ENCODE peak calls at places on chromosomes 2 and 18, in nine cellular contexts. O, Z, K, P, C, D, X, S and N are unnamed samples.

GRCh38 chr2:42572297-42573081 is 4.1 kb downstream of the MTA3 start:
- DNase-seq in K (no peak), P (no peak), C (no peak), D (no peak), S (no peak), Z (no peak), O (no peak), X (no peak), N (no peak)

GRCh38 chr2:167331636-167332232 is 443.5 kb downstream of the XIRP2 start:
- DNase-seq in X (no peak), Z (peak), C (no peak), D (no peak), P (peak), S (no peak), K (no peak), O (no peak), N (peak)

GRCh38 chr2:105261061-105261460 is 19.5 kb downstream of the GPR45 start:
- DNase-seq in O (no peak), Z (no peak), X (no peak), D (no peak), C (peak), S (no peak), P (no peak), K (no peak), N (no peak)

GRCh38 chr2:50556934-50557575 is 474.9 kb downstream of the NRXN1 start:
- DNase-seq in D (no peak), X (no peak), C (peak), O (no peak), K (no peak), P (no peak), Z (no peak), S (no peak), N (no peak)

GRCh38 chr2:85326946-85327756 is 638 bp downstream of the TGOLN2 start:
- DNase-seq in P (peak), C (peak), Z (peak), X (peak), S (no peak), D (peak), K (peak), O (peak), N (no peak)

GRCh38 chr2:241808701-241809382 is at the start of gene NEU4:
- DNase-seq in Z (no peak), S (no peak), D (no peak), C (no peak), K (no peak), X (no peak), O (no peak), P (no peak), N (peak)

GRCh38 chr2:26816893-26817292 is 31.0 kb downstream of the CENPA start:
- DNase-seq in X (no peak), D (no peak), S (no peak), P (peak), K (no peak), Z (no peak), O (no peak), C (no peak), N (peak)

GRCh38 chr2:47639469-47639868 is 143.5 kb upstream of the MSH6 start:
- DNase-seq in P (no peak), S (no peak), O (no peak), C (no peak), X (no peak), D (no peak), Z (no peak), K (no peak), N (no peak)

GRCh38 chr2:69280796-69281412 is 106.1 kb downstream of the GFPT1 start:
- DNase-seq in D (no peak), P (no peak), Z (no peak), X (no peak), O (no peak), K (no peak), C (no peak), S (no peak), N (no peak)

GRCh38 chr2:190718652-190719526 is 70.0 kb downstream of the NAB1 start:
- DNase-seq in D (no peak), C (peak), X (no peak), Z (peak), K (peak), O (peak), S (no peak), P (no peak), N (peak)

GRCh38 chr18:71134122-71134521 is 845.3 kb downstream of the SOCS6 start:
- DNase-seq in Z (no peak), K (no peak), C (no peak), X (no peak), O (no peak), D (no peak), P (no peak), S (no peak), N (no peak)

GRCh38 chr18:26621161-26622026 is 73.0 kb upstream of the KCTD1 start:
- DNase-seq in K (peak), P (peak), C (peak), Z (peak), S (no peak), O (peak), D (no peak), X (no peak), N (peak)

GRCh38 chr2:85938456-85938855 is 49.7 kb upstream of the ST3GAL5 start:
- DNase-seq in C (no peak), O (no peak), P (no peak), D (no peak), X (no peak), S (no peak), Z (no peak), K (no peak), N (no peak)

GRCh38 chr2:215796160-215796559 is 217.2 kb downstream of the MREG start:
- DNase-seq in P (no peak), Z (no peak), D (no peak), X (no peak), S (no peak), C (peak), K (no peak), O (no peak), N (no peak)

GRCh38 chr18:10354241-10354811 is 100.1 kb upstream of the APCDD1 start:
- DNase-seq in S (no peak), D (no peak), K (no peak), X (no peak), P (no peak), Z (no peak), O (no peak), C (peak), N (no peak)